ENCODE peak calls at places on chromosomes 12 and 14, in five cellular contexts. L, F, C, Q and O are unnamed samples.

GRCh38 chr12:53973093-53974042 is at the start of gene HOXC11:
- DNase-seq in L (no peak), F (peak; percentile 34), C (no peak), Q (no peak), O (peak; percentile 52)

GRCh38 chr12:55629058-55629841 is 7.4 kb upstream of the OR10P1 start:
- DNase-seq in L (no peak), F (no peak), C (no peak), Q (no peak), O (peak; percentile 11)

GRCh38 chr14:68062651-68063050 is 243.1 kb downstream of the RAD51B start:
- DNase-seq in L (no peak), F (no peak), C (no peak), Q (no peak), O (no peak)

GRCh38 chr12:1562813-1563412 is 31.5 kb downstream of the FBXL14 start:
- DNase-seq in L (no peak), F (no peak), C (no peak), Q (no peak), O (no peak)

GRCh38 chr14:73771848-73772705 is 57.9 kb upstream of the PNMA1 start:
- DNase-seq in L (no peak), F (no peak), C (no peak), Q (no peak), O (peak; percentile 54)

GRCh38 chr14:101225116-101225728 is 321.7 kb upstream of the RTL1 start:
- DNase-seq in L (no peak), F (no peak), C (no peak), Q (no peak), O (no peak)

GRCh38 chr14:90649096-90649495 is 167.1 kb downstream of the TTC7B start:
- DNase-seq in L (no peak), F (no peak), C (no peak), Q (no peak), O (no peak)

GRCh38 chr12:57479043-57479375 is 657 bp downstream of the ARHGAP9 start:
- DNase-seq in L (no peak), F (no peak), C (no peak), Q (no peak), O (no peak)

GRCh38 chr14:45650754-45651153 is 397.8 kb upstream of the MIS18BP1 start:
- DNase-seq in L (no peak), F (no peak), C (no peak), Q (no peak), O (peak; percentile 1)

GRCh38 chr14:55019968-55020554 is 6.8 kb downstream of the WDHD1 start:
- DNase-seq in L (no peak), F (peak; percentile 19), C (no peak), Q (no peak), O (peak; percentile 52)

GRCh38 chr12:79776111-79776510 is 85.3 kb upstream of the PAWR start:
- DNase-seq in L (no peak), F (peak; percentile 29), C (no peak), Q (no peak), O (peak; percentile 73)

GRCh38 chr12:27185234-27186045 is 58.6 kb upstream of the STK38L start:
- DNase-seq in L (no peak), F (peak; percentile 52), C (no peak), Q (no peak), O (peak; percentile 86)

GRCh38 chr12:40378721-40379120 is 153.9 kb downstream of the LRRK2 start:
- DNase-seq in L (no peak), F (no peak), C (no peak), Q (no peak), O (no peak)

GRCh38 chr12:93778306-93778705 is 101.1 kb downstream of the CRADD start:
- DNase-seq in L (no peak), F (peak; percentile 77), C (peak; percentile 85), Q (no peak), O (peak; percentile 95)

GRCh38 chr14:50083467-50084337 is 32.7 kb downstream of the VCPKMT start:
- DNase-seq in L (no peak), F (no peak), C (peak; percentile 21), Q (no peak), O (no peak)

GRCh38 chr14:81264011-81264410 is 43.3 kb upstream of the GTF2A1 start:
- DNase-seq in L (no peak), F (no peak), C (no peak), Q (no peak), O (no peak)

GRCh38 chr14:32102152-32102787 is 25.2 kb downstream of the ARHGAP5 start:
- DNase-seq in L (no peak), F (no peak), C (no peak), Q (no peak), O (no peak)

GRCh38 chr14:102803139-102803538 is 25.9 kb downstream of the TRAF3 start:
- DNase-seq in L (no peak), F (no peak), C (no peak), Q (no peak), O (no peak)

GRCh38 chr12:49626169-49626835 is 2.9 kb downstream of the PRPF40B start:
- DNase-seq in L (no peak), F (no peak), C (no peak), Q (no peak), O (peak; percentile 53)

GRCh38 chr14:100234511-100234910 is 4.4 kb upstream of the YY1 start:
- DNase-seq in L (no peak), F (no peak), C (no peak), Q (no peak), O (no peak)

GRCh38 chr12:49288412-49288853 is 6.5 kb upstream of the PRPH start:
- DNase-seq in L (no peak), F (peak; percentile 79), C (peak; percentile 25), Q (peak; percentile 53), O (peak; percentile 62)

GRCh38 chr14:60085693-60086092 is 6.0 kb upstream of the PCNX4 start:
- DNase-seq in L (no peak), F (no peak), C (no peak), Q (no peak), O (no peak)

GRCh38 chr14:63867926-63868921 is 15.4 kb downstream of the SYNE2 start:
- DNase-seq in L (no peak), F (no peak), C (no peak), Q (no peak), O (no peak)

GRCh38 chr12:7994731-7995205 is 37.7 kb upstream of the FOXJ2 start:
- DNase-seq in L (no peak), F (peak; percentile 80), C (peak; percentile 73), Q (no peak), O (peak; percentile 94)

GRCh38 chr14:94559638-94560290 is 1.5 kb upstream of the SERPINA4 start:
- DNase-seq in L (no peak), F (no peak), C (no peak), Q (no peak), O (no peak)